ENCODE peak calls at places on chromosomes 12 and 14, in eight cellular contexts. One of them, this sample, is unnamed.

GRCh38 chr12:91074851-91075250 is 17.0 kb upstream of the KERA start:
- DNase-seq in neural crest cell: no peak
- DNase-seq in bronchial epithelial cell: peak; percentile 14
- DNase-seq in cardiac fibroblast: no peak
- DNase-seq in RWPE1: no peak
- DNase-seq in epithelial cell of esophagus: no peak
- DNase-seq in Daoy: no peak
- DNase-seq in left ventricle myocardium superior: no peak
- DNase-seq in this sample: no peak

GRCh38 chr14:24080888-24081738 is 9.8 kb downstream of the CPNE6 start:
- DNase-seq in neural crest cell: peak; percentile 20
- DNase-seq in bronchial epithelial cell: peak; percentile 28
- DNase-seq in cardiac fibroblast: peak; percentile 17
- DNase-seq in RWPE1: peak; percentile 57
- DNase-seq in epithelial cell of esophagus: peak; percentile 30
- DNase-seq in Daoy: peak; percentile 76
- DNase-seq in left ventricle myocardium superior: peak; percentile 65
- DNase-seq in this sample: peak; percentile 40

GRCh38 chr14:75273272-75274044 is 5.2 kb upstream of the FOS start:
- DNase-seq in neural crest cell: no peak
- DNase-seq in bronchial epithelial cell: no peak
- DNase-seq in cardiac fibroblast: peak; percentile 95
- DNase-seq in RWPE1: no peak
- DNase-seq in epithelial cell of esophagus: peak; percentile 49
- DNase-seq in Daoy: no peak
- DNase-seq in left ventricle myocardium superior: no peak
- DNase-seq in this sample: no peak

GRCh38 chr12:121600702-121601336 is 20.0 kb upstream of the KDM2B start:
- DNase-seq in neural crest cell: no peak
- DNase-seq in bronchial epithelial cell: no peak
- DNase-seq in cardiac fibroblast: no peak
- DNase-seq in RWPE1: no peak
- DNase-seq in epithelial cell of esophagus: no peak
- DNase-seq in Daoy: no peak
- DNase-seq in left ventricle myocardium superior: no peak
- DNase-seq in this sample: no peak

GRCh38 chr14:80951491-80951890 is 3.9 kb upstream of the TSHR start:
- DNase-seq in neural crest cell: no peak
- DNase-seq in bronchial epithelial cell: no peak
- DNase-seq in cardiac fibroblast: no peak
- DNase-seq in RWPE1: no peak
- DNase-seq in epithelial cell of esophagus: no peak
- DNase-seq in Daoy: no peak
- DNase-seq in left ventricle myocardium superior: no peak
- DNase-seq in this sample: no peak

GRCh38 chr14:98501335-98501734 is 770.7 kb downstream of the BCL11B start:
- DNase-seq in neural crest cell: no peak
- DNase-seq in bronchial epithelial cell: peak; percentile 94
- DNase-seq in cardiac fibroblast: no peak
- DNase-seq in RWPE1: peak; percentile 81
- DNase-seq in epithelial cell of esophagus: peak; percentile 97
- DNase-seq in Daoy: peak; percentile 75
- DNase-seq in left ventricle myocardium superior: no peak
- DNase-seq in this sample: no peak

GRCh38 chr14:70139384-70139783 is 49.4 kb downstream of the SLC8A3 start:
- DNase-seq in neural crest cell: no peak
- DNase-seq in bronchial epithelial cell: no peak
- DNase-seq in cardiac fibroblast: no peak
- DNase-seq in RWPE1: no peak
- DNase-seq in epithelial cell of esophagus: no peak
- DNase-seq in Daoy: no peak
- DNase-seq in left ventricle myocardium superior: no peak
- DNase-seq in this sample: no peak

GRCh38 chr14:35532783-35533356 is 1.1 kb upstream of the INSM2 start:
- DNase-seq in neural crest cell: no peak
- DNase-seq in bronchial epithelial cell: peak; percentile 13
- DNase-seq in cardiac fibroblast: peak; percentile 3
- DNase-seq in RWPE1: no peak
- DNase-seq in epithelial cell of esophagus: no peak
- DNase-seq in Daoy: no peak
- DNase-seq in left ventricle myocardium superior: no peak
- DNase-seq in this sample: no peak

GRCh38 chr12:19198272-19198671 is 68.7 kb downstream of the PLEKHA5 start:
- DNase-seq in neural crest cell: peak; percentile 9
- DNase-seq in bronchial epithelial cell: peak; percentile 82
- DNase-seq in cardiac fibroblast: peak; percentile 56
- DNase-seq in RWPE1: peak; percentile 47
- DNase-seq in epithelial cell of esophagus: peak; percentile 88
- DNase-seq in Daoy: peak; percentile 64
- DNase-seq in left ventricle myocardium superior: no peak
- DNase-seq in this sample: no peak

GRCh38 chr12:116639765-116640164 is 80.6 kb downstream of the MAP1LC3B2 start:
- DNase-seq in neural crest cell: no peak
- DNase-seq in bronchial epithelial cell: no peak
- DNase-seq in cardiac fibroblast: no peak
- DNase-seq in RWPE1: no peak
- DNase-seq in epithelial cell of esophagus: no peak
- DNase-seq in Daoy: no peak
- DNase-seq in left ventricle myocardium superior: no peak
- DNase-seq in this sample: no peak

GRCh38 chr12:46269429-46270241 is 792 bp upstream of the SLC38A1 start:
- DNase-seq in neural crest cell: peak; percentile 21
- DNase-seq in bronchial epithelial cell: peak; percentile 64
- DNase-seq in cardiac fibroblast: peak; percentile 28
- DNase-seq in RWPE1: peak; percentile 43
- DNase-seq in epithelial cell of esophagus: peak; percentile 65
- DNase-seq in Daoy: peak; percentile 9
- DNase-seq in left ventricle myocardium superior: no peak
- DNase-seq in this sample: no peak

GRCh38 chr12:69779928-69780327 is 41.3 kb downstream of the RAB3IP start:
- DNase-seq in neural crest cell: peak; percentile 44
- DNase-seq in bronchial epithelial cell: peak; percentile 55
- DNase-seq in cardiac fibroblast: peak; percentile 49
- DNase-seq in RWPE1: peak; percentile 11
- DNase-seq in epithelial cell of esophagus: peak; percentile 65
- DNase-seq in Daoy: peak; percentile 75
- DNase-seq in left ventricle myocardium superior: no peak
- DNase-seq in this sample: peak; percentile 67

This sample was measured in OCI-M1.